ENCODE peak calls at places on chromosomes 6 and 20, in ten cellular contexts. X, M, E, T, K, C, Z, W, Y and V are unnamed samples.

GRCh38 chr20:62741191-62741676 is 32.6 kb downstream of the NTSR1 start:
- DNase-seq in C (no peak), W (no peak), K (peak), Z (no peak), X (no peak), T (peak), M (peak), Y (no peak), E (no peak), V (no peak)

GRCh38 chr6:110900028-110900598 is 25.5 kb downstream of the AMD1 start:
- DNase-seq in E (no peak), T (no peak), K (no peak), Y (no peak), Z (no peak), X (no peak), C (no peak), W (peak), M (no peak), V (no peak)

GRCh38 chr20:22623211-22623610 is 38.8 kb upstream of the FOXA2 start:
- DNase-seq in Y (no peak), C (peak), W (no peak), X (no peak), E (no peak), K (no peak), T (no peak), Z (no peak), M (no peak), V (no peak)

GRCh38 chr20:61579908-61580307 is 327.8 kb downstream of the CDH4 start:
- DNase-seq in C (no peak), M (no peak), E (no peak), Y (no peak), W (no peak), Z (no peak), X (no peak), T (no peak), K (no peak), V (no peak)

GRCh38 chr20:2626853-2627541 is 25.4 kb upstream of the NOP56 start:
- DNase-seq in Z (no peak), T (no peak), W (no peak), Y (no peak), K (peak), E (no peak), M (no peak), X (no peak), C (peak), V (no peak)

GRCh38 chr20:38023181-38024085 is 9.8 kb downstream of the TTI1 start:
- DNase-seq in M (no peak), Y (no peak), X (no peak), W (peak), T (no peak), E (no peak), Z (no peak), C (peak), K (peak), V (no peak)

GRCh38 chr6:2509746-2510145 is 241.0 kb downstream of the MYLK4 start:
- DNase-seq in E (no peak), W (no peak), Y (no peak), Z (no peak), X (no peak), M (no peak), T (no peak), C (peak), K (no peak), V (no peak)

GRCh38 chr20:53622247-53623114 is 28.8 kb upstream of the ZNF217 start:
- DNase-seq in Z (no peak), E (no peak), Y (no peak), K (peak), M (no peak), W (peak), T (no peak), X (no peak), C (no peak), V (no peak)

GRCh38 chr6:128347123-128347522 is 173.3 kb downstream of the PTPRK start:
- DNase-seq in W (no peak), X (no peak), M (no peak), C (no peak), E (no peak), Z (no peak), Y (no peak), T (no peak), K (no peak), V (no peak)

GRCh38 chr6:100456881-100457220 is 7.9 kb downstream of the SIM1 start:
- DNase-seq in W (no peak), T (no peak), X (no peak), Y (no peak), K (no peak), Z (no peak), C (no peak), M (peak), E (no peak), V (no peak)

GRCh38 chr6:129555206-129555832 is 154.7 kb downstream of the ARHGAP18 start:
- DNase-seq in Z (no peak), W (no peak), C (peak), Y (no peak), T (no peak), E (no peak), X (no peak), M (no peak), K (no peak), V (no peak)

GRCh38 chr20:3687655-3688054 is 5.8 kb upstream of the ADAM33 start:
- DNase-seq in Y (no peak), T (no peak), K (peak), E (peak), W (no peak), C (peak), Z (no peak), M (no peak), X (no peak), V (no peak)

GRCh38 chr20:62616728-62617621 is 25.3 kb upstream of the SLCO4A1 start:
- DNase-seq in X (peak), K (peak), T (peak), E (peak), C (peak), Y (peak), W (peak), M (peak), Z (peak), V (peak)

GRCh38 chr6:31738048-31738979 is 1.5 kb upstream of the MSH5 start:
- DNase-seq in C (peak), T (no peak), W (no peak), M (peak), Z (peak), Y (peak), K (peak), X (peak), E (peak), V (peak)

GRCh38 chr20:41249781-41250281 is 67.7 kb downstream of the ZHX3 start:
- DNase-seq in M (peak), Y (no peak), C (peak), W (no peak), X (no peak), K (peak), T (peak), E (peak), Z (no peak), V (peak)